ENCODE peak calls at places on chromosome 6, in six cellular contexts. Z is NCI-H446; R is NCI-H524; B is kidney tubule cell; K is amniotic stem cell; G is stimulated activated effector memory CD8-positive, alpha-beta T cell treated with anti-CD3 and anti-CD28 coated beads, Interleukin-12 subunit alpha, Interleukin-12 subunit beta, amount 100 ng/mL, for 72 hours. O is an unnamed sample.

GRCh38 chr6:169841251-169841650 is 89.8 kb downstream of the ERMARD start:
- DNase-seq in Z (no peak), R (no peak), B (no peak), K (no peak), G (no peak), O (no peak)

GRCh38 chr6:57017069-57017468 is 29.4 kb upstream of the KIAA1586 start:
- DNase-seq in Z (no peak), R (no peak), B (no peak), K (no peak), G (no peak), O (no peak)

GRCh38 chr6:8006208-8006607 is 58.0 kb downstream of the BLOC1S5 start:
- DNase-seq in Z (peak), R (peak), B (peak), K (no peak), G (no peak), O (no peak)

GRCh38 chr6:127199470-127199869 is 67.2 kb upstream of the RNF146 start:
- DNase-seq in Z (no peak), R (no peak), B (no peak), K (no peak), G (no peak), O (no peak)

GRCh38 chr6:20946037-20946436 is 411.8 kb downstream of the CDKAL1 start:
- DNase-seq in Z (no peak), R (peak), B (peak), K (no peak), G (peak), O (no peak)

GRCh38 chr6:66699385-66699784 is 992.4 kb upstream of the EYS start:
- DNase-seq in Z (no peak), R (no peak), B (no peak), K (no peak), G (no peak), O (no peak)

GRCh38 chr6:30154709-30155521 is 6.1 kb downstream of the TRIM10 start:
- DNase-seq in Z (peak), R (no peak), B (peak), K (peak), G (no peak), O (no peak)

GRCh38 chr6:121726596-121726995 is 291.1 kb downstream of the GJA1 start:
- DNase-seq in Z (no peak), R (no peak), B (no peak), K (no peak), G (no peak), O (no peak)

GRCh38 chr6:57135885-57136284 is 36.2 kb upstream of the BAG2 start:
- DNase-seq in Z (no peak), R (peak), B (no peak), K (no peak), G (no peak), O (no peak)

GRCh38 chr6:54031194-54031593 is 80.0 kb upstream of the MLIP start:
- DNase-seq in Z (no peak), R (no peak), B (no peak), K (no peak), G (no peak), O (no peak)

GRCh38 chr6:8108759-8109539 is 6.6 kb upstream of the EEF1E1 start:
- DNase-seq in Z (no peak), R (no peak), B (no peak), K (no peak), G (no peak), O (no peak)

GRCh38 chr6:132490024-132490423 is 22.9 kb downstream of the STX7 start:
- DNase-seq in Z (no peak), R (no peak), B (no peak), K (no peak), G (no peak), O (no peak)

GRCh38 chr6:64012351-64013060 is 376.9 kb downstream of the PHF3 start:
- DNase-seq in Z (peak), R (peak), B (peak), K (peak), G (no peak), O (peak)